ENCODE peak calls at places on chromosomes 16 and 17, in eight cellular contexts. One of them, this sample, is unnamed.

GRCh38 chr17:17774009-17774881 is 62.5 kb downstream of the SREBF1 start:
- DNase-seq in Caco-2: no peak
- DNase-seq in activated T-helper 9 cell treated with anti-CD3 and anti-CD28 coated beads, Interleukin-2, amount 50 U/mL, for 16 hours: no peak
- DNase-seq in AG04449: no peak
- DNase-seq in body of pancreas: peak
- DNase-seq in AG10803: no peak
- DNase-seq in cardiac fibroblast: peak
- DNase-seq in astrocyte: no peak
- DNase-seq in this sample: peak

GRCh38 chr16:81480856-81481821 is 36.5 kb downstream of the CMIP start:
- DNase-seq in activated T-helper 9 cell treated with anti-CD3 and anti-CD28 coated beads, Interleukin-2, amount 50 U/mL, for 16 hours: no peak
- DNase-seq in body of pancreas: no peak
- DNase-seq in cardiac fibroblast: peak
- DNase-seq in astrocyte: no peak
- DNase-seq in AG04449: no peak
- DNase-seq in AG10803: peak
- DNase-seq in Caco-2: peak
- DNase-seq in this sample: no peak

GRCh38 chr16:87303431-87303930 is 13.7 kb downstream of the C16orf95 start:
- DNase-seq in cardiac fibroblast: peak
- DNase-seq in astrocyte: no peak
- DNase-seq in body of pancreas: no peak
- DNase-seq in activated T-helper 9 cell treated with anti-CD3 and anti-CD28 coated beads, Interleukin-2, amount 50 U/mL, for 16 hours: no peak
- DNase-seq in Caco-2: no peak
- DNase-seq in AG04449: no peak
- DNase-seq in AG10803: no peak
- DNase-seq in this sample: no peak

GRCh38 chr17:21042434-21043295 is at the start of gene USP22:
- DNase-seq in astrocyte: no peak
- DNase-seq in AG04449: no peak
- DNase-seq in cardiac fibroblast: no peak
- DNase-seq in AG10803: no peak
- DNase-seq in body of pancreas: no peak
- DNase-seq in Caco-2: peak
- DNase-seq in activated T-helper 9 cell treated with anti-CD3 and anti-CD28 coated beads, Interleukin-2, amount 50 U/mL, for 16 hours: no peak
- DNase-seq in this sample: no peak

GRCh38 chr17:71885662-71886061 is 235.2 kb upstream of the SOX9 start:
- DNase-seq in cardiac fibroblast: no peak
- DNase-seq in activated T-helper 9 cell treated with anti-CD3 and anti-CD28 coated beads, Interleukin-2, amount 50 U/mL, for 16 hours: no peak
- DNase-seq in AG04449: no peak
- DNase-seq in astrocyte: no peak
- DNase-seq in AG10803: no peak
- DNase-seq in Caco-2: no peak
- DNase-seq in body of pancreas: no peak
- DNase-seq in this sample: no peak

GRCh38 chr17:27539794-27540193 is 83.5 kb downstream of the KSR1 start:
- DNase-seq in activated T-helper 9 cell treated with anti-CD3 and anti-CD28 coated beads, Interleukin-2, amount 50 U/mL, for 16 hours: no peak
- DNase-seq in astrocyte: no peak
- DNase-seq in cardiac fibroblast: no peak
- DNase-seq in AG04449: no peak
- DNase-seq in AG10803: no peak
- DNase-seq in body of pancreas: no peak
- DNase-seq in Caco-2: no peak
- DNase-seq in this sample: no peak

GRCh38 chr17:61325382-61326073 is 74.1 kb upstream of the TBX2 start:
- DNase-seq in cardiac fibroblast: peak
- DNase-seq in Caco-2: no peak
- DNase-seq in activated T-helper 9 cell treated with anti-CD3 and anti-CD28 coated beads, Interleukin-2, amount 50 U/mL, for 16 hours: no peak
- DNase-seq in body of pancreas: no peak
- DNase-seq in AG10803: peak
- DNase-seq in AG04449: no peak
- DNase-seq in astrocyte: peak
- DNase-seq in this sample: no peak

GRCh38 chr16:83972256-83973008 is 4.4 kb downstream of the NECAB2 start:
- DNase-seq in Caco-2: no peak
- DNase-seq in cardiac fibroblast: no peak
- DNase-seq in AG10803: no peak
- DNase-seq in astrocyte: no peak
- DNase-seq in activated T-helper 9 cell treated with anti-CD3 and anti-CD28 coated beads, Interleukin-2, amount 50 U/mL, for 16 hours: no peak
- DNase-seq in body of pancreas: no peak
- DNase-seq in AG04449: no peak
- DNase-seq in this sample: no peak

GRCh38 chr16:54462151-54462651 is 175.6 kb upstream of the IRX3 start:
- DNase-seq in Caco-2: no peak
- DNase-seq in AG04449: peak
- DNase-seq in cardiac fibroblast: peak
- DNase-seq in AG10803: peak
- DNase-seq in astrocyte: peak
- DNase-seq in body of pancreas: no peak
- DNase-seq in activated T-helper 9 cell treated with anti-CD3 and anti-CD28 coated beads, Interleukin-2, amount 50 U/mL, for 16 hours: no peak
- DNase-seq in this sample: no peak

GRCh38 chr16:48498761-48499600 is 111.0 kb downstream of the N4BP1 start:
- DNase-seq in astrocyte: peak
- DNase-seq in cardiac fibroblast: peak
- DNase-seq in Caco-2: no peak
- DNase-seq in activated T-helper 9 cell treated with anti-CD3 and anti-CD28 coated beads, Interleukin-2, amount 50 U/mL, for 16 hours: no peak
- DNase-seq in AG10803: peak
- DNase-seq in AG04449: peak
- DNase-seq in body of pancreas: peak
- DNase-seq in this sample: peak

GRCh38 chr16:24728891-24729242 is 584 bp upstream of the TNRC6A start:
- DNase-seq in Caco-2: no peak
- DNase-seq in cardiac fibroblast: no peak
- DNase-seq in body of pancreas: no peak
- DNase-seq in activated T-helper 9 cell treated with anti-CD3 and anti-CD28 coated beads, Interleukin-2, amount 50 U/mL, for 16 hours: no peak
- DNase-seq in astrocyte: no peak
- DNase-seq in AG04449: no peak
- DNase-seq in AG10803: no peak
- DNase-seq in this sample: no peak

GRCh38 chr17:20852541-20853370 is 190.1 kb downstream of the USP22 start:
- DNase-seq in Caco-2: peak
- DNase-seq in astrocyte: peak
- DNase-seq in body of pancreas: no peak
- DNase-seq in AG04449: no peak
- DNase-seq in cardiac fibroblast: peak
- DNase-seq in AG10803: no peak
- DNase-seq in activated T-helper 9 cell treated with anti-CD3 and anti-CD28 coated beads, Interleukin-2, amount 50 U/mL, for 16 hours: no peak
- DNase-seq in this sample: no peak

GRCh38 chr16:79509906-79510305 is 90.6 kb downstream of the MAF start:
- DNase-seq in AG10803: no peak
- DNase-seq in astrocyte: no peak
- DNase-seq in body of pancreas: no peak
- DNase-seq in AG04449: no peak
- DNase-seq in activated T-helper 9 cell treated with anti-CD3 and anti-CD28 coated beads, Interleukin-2, amount 50 U/mL, for 16 hours: no peak
- DNase-seq in cardiac fibroblast: no peak
- DNase-seq in Caco-2: no peak
- DNase-seq in this sample: no peak

GRCh38 chr16:90031186-90031930 is 12.1 kb upstream of the DBNDD1 start:
- DNase-seq in AG10803: no peak
- DNase-seq in cardiac fibroblast: no peak
- DNase-seq in astrocyte: no peak
- DNase-seq in AG04449: no peak
- DNase-seq in Caco-2: no peak
- DNase-seq in activated T-helper 9 cell treated with anti-CD3 and anti-CD28 coated beads, Interleukin-2, amount 50 U/mL, for 16 hours: no peak
- DNase-seq in body of pancreas: no peak
- DNase-seq in this sample: no peak

GRCh38 chr17:47120521-47121095 is 68.5 kb downstream of the CDC27 start:
- DNase-seq in astrocyte: peak
- DNase-seq in AG10803: peak
- DNase-seq in Caco-2: no peak
- DNase-seq in body of pancreas: no peak
- DNase-seq in activated T-helper 9 cell treated with anti-CD3 and anti-CD28 coated beads, Interleukin-2, amount 50 U/mL, for 16 hours: no peak
- DNase-seq in AG04449: no peak
- DNase-seq in cardiac fibroblast: peak
- DNase-seq in this sample: no peak

GRCh38 chr17:81200695-81201580 is 21.8 kb downstream of the CEP131 start:
- DNase-seq in body of pancreas: peak
- DNase-seq in Caco-2: peak
- DNase-seq in activated T-helper 9 cell treated with anti-CD3 and anti-CD28 coated beads, Interleukin-2, amount 50 U/mL, for 16 hours: no peak
- DNase-seq in cardiac fibroblast: peak
- DNase-seq in AG04449: peak
- DNase-seq in astrocyte: peak
- DNase-seq in AG10803: peak
- DNase-seq in this sample: peak

This sample was measured in left colon.